ENCODE peak calls at places on chromosomes 1 and 21, in ten cellular contexts. U, J, Y, E, Q, R, T, H, B and K are unnamed samples.

GRCh38 chr1:195663549-195664280 is 944.5 kb downstream of the KCNT2 start:
- DNase-seq in J (no peak), R (no peak), Q (no peak), E (no peak), H (no peak), U (no peak), Y (no peak), T (no peak), B (no peak), K (no peak)

GRCh38 chr21:26136686-26137085 is 33.9 kb downstream of the APP start:
- DNase-seq in H (no peak), Q (no peak), B (no peak), E (no peak), Y (peak), T (peak), R (no peak), J (no peak), U (no peak), K (no peak)

GRCh38 chr21:39055167-39055767 is 128.0 kb downstream of the PSMG1 start:
- DNase-seq in B (no peak), Y (no peak), Q (no peak), H (no peak), E (no peak), T (no peak), U (no peak), J (no peak), R (no peak), K (no peak)

GRCh38 chr1:6124746-6125365 is 55.3 kb downstream of the CHD5 start:
- DNase-seq in U (no peak), Q (no peak), E (no peak), T (no peak), B (no peak), J (no peak), R (no peak), Y (no peak), H (no peak), K (no peak)

GRCh38 chr1:150429805-150430204 is 57.4 kb upstream of the TARS2 start:
- DNase-seq in E (no peak), J (no peak), R (no peak), T (no peak), U (no peak), B (no peak), Y (peak), H (no peak), Q (no peak), K (peak)

GRCh38 chr1:247362074-247362597 is 30.5 kb upstream of the ZNF496 start:
- DNase-seq in T (no peak), U (no peak), Y (no peak), H (no peak), B (no peak), Q (no peak), E (no peak), R (no peak), J (no peak), K (no peak)

GRCh38 chr21:30605968-30606367 is 5.1 kb downstream of the KRTAP22-1 start:
- DNase-seq in J (no peak), E (no peak), Q (no peak), H (no peak), R (no peak), U (no peak), Y (no peak), T (no peak), B (no peak), K (peak)

GRCh38 chr1:109840011-109840629 is 70.5 kb upstream of the CSF1 start:
- DNase-seq in B (no peak), Y (no peak), Q (no peak), E (no peak), J (no peak), R (no peak), H (no peak), T (no peak), U (no peak), K (no peak)

GRCh38 chr1:162236201-162236600 is 140.5 kb downstream of the SPATA46 start:
- DNase-seq in E (no peak), Y (no peak), U (no peak), J (no peak), B (no peak), H (no peak), T (no peak), Q (no peak), R (no peak), K (no peak)